ENCODE peak calls at places on chromosome 3, in five cellular contexts. F is Caco-2, L is kidney, K is Panc1, Q is psoas muscle. B is an unnamed sample. For H3K4me1, the result is how much of the 10 kb centered on the place peaks cover.

GRCh38 chr3:141115752-141116541 is 64.8 kb downstream of the SPSB4 start:
- DNase-seq in F (no peak), L (no peak), K (no peak), Q (no peak), B (peak)

GRCh38 chr3:13543251-13543650 is 5.7 kb upstream of the FBLN2 start:
- DNase-seq in F (no peak), L (peak), K (no peak), Q (peak), B (peak)

GRCh38 chr3:63582943-63583500 is 69.5 kb upstream of the SNTN start:
- DNase-seq in F (peak), L (no peak), K (no peak), Q (no peak), B (no peak)

GRCh38 chr3:146382386-146382785 is 87.0 kb downstream of the PLSCR2 start:
- DNase-seq in F (peak), L (no peak), K (peak), Q (no peak), B (no peak)

GRCh38 chr3:37668831-37669610 is 192.7 kb upstream of the CTDSPL start:
- DNase-seq in F (no peak), L (no peak), K (no peak), Q (no peak), B (peak)

GRCh38 chr3:102747611-102748010 is 312.8 kb downstream of the ZPLD1 start:
- DNase-seq in F (no peak), L (no peak), K (no peak), Q (no peak), B (no peak)

GRCh38 chr3:30495172-30496124 is 111.0 kb upstream of the TGFBR2 start:
- DNase-seq in F (no peak), L (no peak), K (no peak), Q (no peak), B (no peak)

GRCh38 chr3:24680214-24680967 is 185.7 kb upstream of the THRB start:
- DNase-seq in F (peak), L (no peak), K (peak), Q (peak), B (peak)

GRCh38 chr3:97720417-97720816 is 44.1 kb upstream of the ARL6 start:
- DNase-seq in F (no peak), L (no peak), K (no peak), Q (peak), B (no peak)

GRCh38 chr3:143775401-143775970 is 72.8 kb downstream of the SLC9A9 start:
- DNase-seq in F (peak), L (no peak), K (peak), Q (no peak), B (no peak)

GRCh38 chr3:23421811-23422510 is 218.8 kb downstream of the UBE2E2 start:
- DNase-seq in F (no peak), L (no peak), K (no peak), Q (no peak), B (no peak)

GRCh38 chr3:40576431-40576830 is 51.7 kb downstream of the ZNF621 start:
- DNase-seq in F (no peak), L (no peak), K (no peak), Q (no peak), B (no peak)

GRCh38 chr3:12585970-12586369 is 29.1 kb downstream of the MKRN2 start:
- DNase-seq in F (no peak), L (no peak), K (no peak), Q (no peak), B (no peak)

GRCh38 chr3:55723653-55724406 is 236.7 kb upstream of the WNT5A start:
- DNase-seq in F (no peak), L (no peak), K (no peak), Q (no peak), B (no peak)

GRCh38 chr3:12679468-12679867 is 15.6 kb upstream of the RAF1 start:
- DNase-seq in F (peak), L (no peak), K (peak), Q (peak), B (peak)

GRCh38 chr3:24067483-24067882 is 122.4 kb downstream of the NR1D2 start:
- DNase-seq in F (no peak), L (no peak), K (no peak), Q (no peak), B (no peak)

GRCh38 chr3:47009225-47010049 is 30.0 kb downstream of the NBEAL2 start:
- DNase-seq in F (no peak), L (peak), K (no peak), Q (peak), B (peak)

GRCh38 chr3:56974242-56974945 is 86.1 kb upstream of the SPATA12 start:
- DNase-seq in F (no peak), L (no peak), K (no peak), Q (no peak), B (no peak)

GRCh38 chr3:105906834-105907233 is 38.0 kb upstream of the CBLB start:
- DNase-seq in F (no peak), L (no peak), K (no peak), Q (peak), B (peak)

GRCh38 chr3:128275316-128276150 is 122.3 kb downstream of the EEFSEC start:
- DNase-seq in F (no peak), L (no peak), K (no peak), Q (no peak), B (no peak)

GRCh38 chr3:10933021-10933420 is 59.5 kb upstream of the SLC6A1 start:
- DNase-seq in F (no peak), L (peak), K (no peak), Q (no peak), B (no peak)

GRCh38 chr3:53460313-53460712 is 34.1 kb upstream of the CACNA1D start:
- DNase-seq in F (no peak), L (no peak), K (no peak), Q (no peak), B (no peak)

GRCh38 chr3:11230807-11231206 is 41.4 kb upstream of the ATG7 start:
- DNase-seq in F (no peak), L (no peak), K (no peak), Q (no peak), B (no peak)

GRCh38 chr3:66362541-66362941 is 138.3 kb downstream of the LRIG1 start:
- DNase-seq in F (no peak), L (no peak), K (no peak), Q (no peak), B (no peak)

GRCh38 chr3:48915296-48915695 is 3.3 kb upstream of the ARIH2 start:
- DNase-seq in F (no peak), L (no peak), K (no peak), Q (no peak), B (no peak)

GRCh38 chr3:138367912-138368311 is 19.5 kb downstream of the MRAS start:
- DNase-seq in F (no peak), L (peak), K (no peak), Q (peak), B (peak)

GRCh38 chr3:184911570-184911969 is 99.6 kb downstream of the VPS8 start:
- DNase-seq in F (no peak), L (no peak), K (no peak), Q (no peak), B (no peak)

GRCh38 chr3:171775943-171776342 is 34.3 kb downstream of the PLD1 start:
- DNase-seq in F (no peak), L (no peak), K (no peak), Q (no peak), B (no peak)

GRCh38 chr3:121488628-121489027 is 57.2 kb downstream of the POLQ start:
- DNase-seq in F (peak), L (no peak), K (no peak), Q (no peak), B (no peak)

GRCh38 chr3:13301295-13301987 is 118.7 kb downstream of the NUP210 start:
- DNase-seq in F (no peak), L (peak), K (no peak), Q (peak), B (no peak)

GRCh38 chr3:173732237-173732636 is 334.7 kb downstream of the NLGN1 start:
- DNase-seq in F (no peak), L (no peak), K (no peak), Q (no peak), B (no peak)

GRCh38 chr3:158539414-158540014 is 31.5 kb upstream of the MLF1 start:
- DNase-seq in F (peak), L (no peak), K (peak), Q (no peak), B (no peak)

GRCh38 chr3:170732660-170733245 is 137.2 kb downstream of the RPL22L1 start:
- DNase-seq in F (no peak), L (no peak), K (no peak), Q (no peak), B (no peak)

GRCh38 chr3:42031808-42032475 is 59.2 kb upstream of the TRAK1 start:
- DNase-seq in F (no peak), L (no peak), K (no peak), Q (no peak), B (no peak)

GRCh38 chr3:166171695-166172094 is 334.5 kb upstream of the BCHE start:
- DNase-seq in F (no peak), L (no peak), K (no peak), Q (no peak), B (no peak)

GRCh38 chr3:129347446-129347845 is 68.8 kb downstream of the HMCES start:
- DNase-seq in F (no peak), L (no peak), K (no peak), Q (peak), B (no peak)

GRCh38 chr3:4994823-4995499 is 15.7 kb downstream of the BHLHE40 start:
- DNase-seq in F (no peak), L (peak), K (no peak), Q (peak), B (peak)

GRCh38 chr3:8152826-8153418 is 348.7 kb upstream of the LMCD1 start:
- DNase-seq in F (no peak), L (no peak), K (no peak), Q (no peak), B (no peak)
- TF ChIP-seq CTCF in F (no peak), L (no peak), K (no peak), Q (no peak), B (no peak)

DNA sequence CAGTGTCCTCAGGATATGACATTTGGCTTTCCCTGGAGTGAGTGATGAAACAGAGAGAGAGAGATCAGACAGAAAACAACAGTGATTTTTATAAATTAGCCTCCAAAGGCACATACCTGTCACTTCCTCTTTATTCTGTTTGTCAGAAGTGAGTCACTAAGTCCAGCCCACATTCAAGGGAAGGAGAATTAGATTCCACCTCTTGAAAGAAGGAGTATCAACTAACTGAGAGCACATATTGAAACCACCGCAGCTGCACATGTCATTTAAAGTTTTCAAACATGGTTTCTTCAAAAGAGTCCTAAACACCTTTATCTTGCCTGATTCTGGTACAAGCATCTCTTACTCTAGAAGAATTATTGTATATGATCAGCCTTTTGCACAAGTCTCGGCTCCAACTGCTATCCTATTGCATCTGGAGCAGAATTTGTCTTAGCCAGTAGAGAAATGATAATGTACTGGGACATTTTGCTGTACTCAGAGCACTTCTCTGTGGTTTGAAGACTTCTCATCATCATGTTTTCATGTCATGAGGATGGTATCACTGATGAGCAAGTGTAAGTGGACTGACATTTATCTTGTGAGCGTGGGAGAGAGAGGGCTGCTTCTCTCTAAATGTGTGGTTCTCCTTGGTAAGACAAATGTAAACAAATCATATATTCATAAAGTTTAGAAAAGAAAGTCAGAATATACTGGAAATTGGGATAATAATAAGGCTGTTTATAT is 338.9 kb upstream of the CFAP20DC start:
- DNase-seq in F (no peak), L (no peak), K (no peak), Q (no peak), B (no peak)
- H3K4me3 ChIP-seq in F (no peak), L (no peak), K (no peak), Q (no peak), B (no peak)

GRCh38 chr3:50612234-50612972 is 829 bp upstream of the CISH start:
- DNase-seq in F (no peak), L (no peak), K (no peak), Q (no peak), B (peak)
- H3K4me1 ChIP-seq in F (under half), L (under half), K (under half), Q (under half), B (half or more)

GRCh38 chr3:17307482-17307881 is 422.7 kb downstream of the PLCL2 start:
- DNase-seq in F (no peak), L (no peak), K (no peak), Q (no peak), B (no peak)
- TF ChIP-seq CTCF in F (no peak), L (peak), K (peak), Q (no peak), B (no peak)

DNA sequence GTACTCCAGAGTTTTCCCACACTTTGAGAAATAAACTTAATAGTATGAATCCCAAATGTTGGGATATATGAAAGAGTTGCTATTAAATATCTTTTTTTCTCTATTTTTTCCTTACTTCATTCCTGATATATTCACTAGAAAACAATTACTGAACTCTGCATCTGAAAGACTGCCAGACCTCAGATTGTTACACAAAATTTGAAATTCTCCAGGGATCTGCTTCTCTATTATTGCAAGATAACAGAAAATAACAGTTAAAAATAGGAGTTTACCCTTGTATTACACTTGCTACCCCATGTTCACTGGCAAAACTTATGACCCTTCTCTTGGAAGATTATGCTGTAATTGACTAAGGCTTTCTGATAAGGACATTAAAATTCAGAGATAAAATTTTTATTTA is 11.7 kb upstream of the P3H2 start:
- DNase-seq in F (no peak), L (no peak), K (no peak), Q (no peak), B (no peak)
- H3K4me3 ChIP-seq in F (no peak), L (no peak), K (no peak), Q (no peak), B (no peak)

B was measured in heart left ventricle.